ENCODE peak calls at places on chromosomes 6 and 20, in ten cellular contexts. B is A549, U is adrenal gland, P is dorsolateral prefrontal cortex, O is right lobe of liver, J is cardiac muscle cell, X is brain microvascular endothelial cell, N is right atrium auricular region, F is GM23338, H is uterus. Y is an unnamed sample.

GRCh38 chr6:32816746-32817204 is at the start of gene HLA-DOB:
- DNase-seq in H (no peak), B (peak), F (peak), N (no peak), J (peak), P (no peak), O (no peak), U (no peak), X (no peak), Y (no peak)

GRCh38 chr20:25257130-25257529 is 9.2 kb downstream of the PYGB start:
- DNase-seq in U (peak), B (no peak), F (no peak), N (peak), O (no peak), X (no peak), H (no peak), P (no peak), J (no peak), Y (no peak)

GRCh38 chr6:24323632-24324337 is 34.1 kb downstream of the DCDC2 start:
- DNase-seq in F (no peak), U (no peak), J (no peak), O (no peak), N (no peak), B (no peak), X (no peak), H (no peak), P (no peak), Y (no peak)

GRCh38 chr6:89727501-89727900 is 89.0 kb upstream of the LYRM2 start:
- DNase-seq in H (no peak), F (no peak), P (no peak), U (no peak), B (no peak), J (no peak), N (no peak), X (no peak), O (no peak), Y (no peak)

GRCh38 chr6:56708810-56709597 is 66.3 kb upstream of the DST start:
- DNase-seq in N (no peak), H (no peak), B (peak), F (peak), U (no peak), O (no peak), X (no peak), P (no peak), J (peak), Y (no peak)

GRCh38 chr20:31551581-31552081 is 37.4 kb downstream of the HM13 start:
- DNase-seq in F (no peak), O (no peak), J (no peak), N (no peak), B (no peak), X (no peak), P (no peak), U (no peak), H (no peak), Y (no peak)

GRCh38 chr6:12483712-12484111 is 193.6 kb downstream of the EDN1 start:
- DNase-seq in U (peak), J (no peak), P (no peak), X (peak), F (no peak), N (no peak), O (no peak), H (no peak), B (peak), Y (no peak)

GRCh38 chr6:13454286-13455221 is 32.8 kb downstream of the GFOD1 start:
- DNase-seq in N (peak), F (no peak), X (peak), P (peak), U (peak), O (peak), B (no peak), J (no peak), H (peak), Y (no peak)

GRCh38 chr20:32484221-32485125 is 100.7 kb downstream of the NOL4L start:
- DNase-seq in X (no peak), H (peak), U (peak), O (peak), N (no peak), B (peak), J (peak), F (peak), P (peak), Y (peak)

GRCh38 chr20:61934716-61935530 is 130.8 kb downstream of the TAF4 start:
- DNase-seq in F (no peak), U (peak), O (no peak), H (no peak), N (no peak), P (peak), X (no peak), B (no peak), J (no peak), Y (no peak)

GRCh38 chr6:162377735-162378134 is 349.8 kb downstream of the PRKN start:
- DNase-seq in F (no peak), X (no peak), J (no peak), H (no peak), P (no peak), O (no peak), N (no peak), U (no peak), B (no peak), Y (no peak)

GRCh38 chr6:42441059-42441471 is 10.7 kb downstream of the TRERF1 start:
- DNase-seq in X (peak), J (no peak), O (no peak), B (no peak), H (peak), N (no peak), F (no peak), U (peak), P (no peak), Y (no peak)

GRCh38 chr20:55291251-55291650 is 714.1 kb downstream of the CBLN4 start:
- DNase-seq in P (no peak), B (no peak), N (no peak), J (no peak), F (no peak), O (no peak), X (no peak), H (no peak), U (no peak), Y (no peak)

GRCh38 chr20:408843-409696 is 971 bp downstream of the RBCK1 start:
- DNase-seq in U (no peak), P (no peak), O (no peak), N (no peak), F (no peak), B (no peak), J (no peak), H (no peak), X (no peak), Y (no peak)

GRCh38 chr6:145815875-145816274 is 1.3 kb upstream of the FBXO30 start:
- DNase-seq in J (no peak), H (no peak), B (no peak), P (no peak), X (no peak), O (peak), U (no peak), F (no peak), N (no peak), Y (no peak)

GRCh38 chr6:130981409-130981808 is 81.6 kb downstream of the EPB41L2 start:
- DNase-seq in N (no peak), J (no peak), U (no peak), H (peak), F (no peak), O (no peak), X (no peak), P (no peak), B (no peak), Y (no peak)

GRCh38 chr6:37819802-37820712 is 530 bp downstream of the ZFAND3 start:
- DNase-seq in H (peak), U (peak), B (peak), O (peak), N (peak), J (peak), F (peak), P (peak), X (peak), Y (peak)

GRCh38 chr6:155340464-155341129 is 26.3 kb upstream of the TFB1M start:
- DNase-seq in O (no peak), H (no peak), P (no peak), J (no peak), B (peak), N (no peak), U (no peak), F (peak), X (peak), Y (no peak)

GRCh38 chr20:40686434-40686882 is 2.6 kb downstream of the MAFB start:
- DNase-seq in H (no peak), O (peak), N (no peak), J (no peak), P (no peak), U (no peak), B (no peak), F (peak), X (no peak), Y (no peak)
- H3K4me3 ChIP-seq in H (peak), O (peak), N (peak), J (peak), P (peak), U (no peak), B (no peak), F (peak), X (no peak), Y (peak)

GRCh38 chr6:150647051-150647450 is 47.4 kb downstream of the PLEKHG1 start:
- DNase-seq in X (no peak), N (no peak), J (no peak), U (no peak), O (no peak), B (no peak), H (no peak), P (no peak), F (no peak), Y (no peak)
- H3K27ac ChIP-seq in X (no peak), N (no peak), J (no peak), U (no peak), O (no peak), B (no peak), H (no peak), P (no peak), F (no peak), Y (no peak)

DNA sequence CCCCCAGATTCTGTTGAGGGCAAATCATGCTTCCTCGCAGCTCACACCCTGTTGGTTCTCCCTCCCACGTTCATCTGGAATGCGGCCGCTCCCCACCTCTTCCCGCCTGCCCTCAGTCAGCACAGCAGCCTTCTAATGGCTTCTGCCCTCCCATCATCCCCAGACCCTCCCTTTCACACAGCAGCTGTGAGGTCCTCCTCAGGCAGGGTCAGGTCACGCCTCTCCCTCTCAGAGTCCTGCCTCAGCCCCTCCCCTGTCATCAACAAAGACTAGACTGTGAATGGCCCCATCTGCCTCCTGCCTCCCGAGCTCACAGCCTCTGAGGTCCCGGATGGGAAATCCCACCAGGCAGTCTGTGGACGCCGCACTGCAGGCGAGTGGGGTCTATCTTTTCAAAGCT is 7.9 kb upstream of the BHLHE23 start:
- DNase-seq in U (no peak), O (no peak), B (no peak), F (peak), X (no peak), N (no peak), J (no peak), P (no peak), H (no peak), Y (no peak)
- H3K4me3 ChIP-seq in U (no peak), O (no peak), B (no peak), F (peak), X (no peak), N (no peak), J (no peak), P (no peak), H (no peak), Y (no peak)

DNA sequence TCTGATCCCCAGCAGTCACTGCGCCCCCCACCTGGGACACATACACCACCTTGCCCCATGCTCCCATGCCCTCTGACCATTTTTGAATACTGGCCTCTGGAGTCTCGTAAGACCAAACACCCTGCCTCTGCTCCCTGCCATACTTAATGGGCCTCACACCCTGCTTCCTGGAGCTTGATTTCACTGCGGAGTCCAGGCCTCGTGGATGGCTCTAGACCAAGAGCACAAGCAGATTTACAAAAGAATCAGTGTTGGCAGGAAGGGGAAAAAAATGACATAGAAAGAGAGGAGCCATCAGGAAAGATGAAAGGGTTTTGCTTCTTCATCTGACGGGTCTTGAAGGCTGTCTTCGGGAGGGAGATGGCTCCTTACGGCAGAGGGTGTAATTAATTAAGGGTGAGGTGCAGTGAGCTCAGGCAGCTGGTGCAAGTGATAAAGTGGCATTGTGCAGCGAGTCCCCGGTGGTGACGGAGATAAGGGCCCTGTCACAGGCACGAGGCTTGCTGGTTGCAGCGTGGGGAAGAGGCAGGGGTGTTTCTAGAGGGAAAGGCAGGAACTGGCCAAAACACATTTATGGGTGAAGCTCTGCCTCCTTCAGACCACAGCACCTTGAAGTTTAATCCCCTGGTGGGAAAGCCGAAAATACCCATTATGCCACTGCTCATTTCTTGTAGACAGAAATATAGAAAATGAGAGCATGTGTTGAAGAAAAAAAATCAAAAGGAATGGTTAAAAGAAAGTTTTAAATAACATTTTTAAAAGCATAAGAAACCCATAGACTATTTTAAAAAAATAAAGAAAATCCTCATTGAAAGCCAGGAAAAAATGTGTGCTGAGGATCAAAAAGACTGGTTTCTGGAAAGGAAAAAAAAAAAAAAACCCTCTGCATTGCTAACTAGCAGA is 128.6 kb upstream of the LRFN2 start:
- DNase-seq in X (no peak), B (no peak), N (no peak), O (no peak), H (no peak), P (no peak), J (peak), F (no peak), U (no peak), Y (no peak)
- H3K27ac ChIP-seq in X (no peak), B (no peak), N (peak), O (peak), H (no peak), P (no peak), J (no peak), F (no peak), U (no peak), Y (no peak)

DNA sequence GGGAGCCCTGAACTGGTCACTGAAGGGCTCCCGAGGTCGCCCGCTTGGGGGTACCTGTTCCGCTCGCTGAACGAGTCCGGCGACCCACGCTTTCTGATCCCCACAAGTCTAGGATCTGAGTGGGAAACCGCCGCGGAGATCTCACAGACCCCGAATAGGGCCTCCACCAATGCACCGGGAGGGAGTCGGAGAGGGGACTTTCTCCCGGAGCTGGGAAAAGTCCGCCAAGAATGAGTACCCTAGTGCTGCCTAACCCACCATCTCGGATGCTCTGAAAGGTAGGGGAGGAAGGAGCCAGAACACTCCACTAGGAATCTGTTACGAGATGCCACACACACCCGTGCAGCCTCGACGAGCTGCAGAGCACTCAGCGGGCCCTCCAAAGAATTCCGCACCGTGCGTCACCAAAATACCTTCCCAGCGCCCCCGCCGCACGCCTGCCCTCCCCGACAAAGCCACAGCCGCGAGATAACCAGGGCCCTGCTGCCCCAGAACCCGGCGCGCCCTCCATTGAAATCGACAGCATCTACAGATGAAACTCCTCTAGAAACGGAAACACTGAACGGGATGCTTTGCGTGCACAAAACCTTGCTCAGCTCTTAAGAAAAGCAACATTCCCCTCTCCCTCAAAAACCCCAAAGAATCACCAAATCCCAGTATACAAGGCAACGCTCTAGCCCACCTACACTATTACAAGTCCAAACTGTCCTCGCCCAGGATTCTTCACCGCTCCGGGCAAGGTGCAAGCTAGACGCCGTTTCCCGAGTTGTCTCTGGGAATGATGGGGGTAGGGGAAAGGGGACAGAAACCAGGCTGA is 686 bp downstream of the COL12A1 start:
- DNase-seq in H (peak), P (no peak), B (peak), J (peak), O (no peak), F (peak), N (no peak), U (no peak), X (peak), Y (no peak)
- H3K4me3 ChIP-seq in H (peak), P (peak), B (peak), J (peak), O (peak), F (peak), N (peak), U (no peak), X (peak), Y (peak)

DNA sequence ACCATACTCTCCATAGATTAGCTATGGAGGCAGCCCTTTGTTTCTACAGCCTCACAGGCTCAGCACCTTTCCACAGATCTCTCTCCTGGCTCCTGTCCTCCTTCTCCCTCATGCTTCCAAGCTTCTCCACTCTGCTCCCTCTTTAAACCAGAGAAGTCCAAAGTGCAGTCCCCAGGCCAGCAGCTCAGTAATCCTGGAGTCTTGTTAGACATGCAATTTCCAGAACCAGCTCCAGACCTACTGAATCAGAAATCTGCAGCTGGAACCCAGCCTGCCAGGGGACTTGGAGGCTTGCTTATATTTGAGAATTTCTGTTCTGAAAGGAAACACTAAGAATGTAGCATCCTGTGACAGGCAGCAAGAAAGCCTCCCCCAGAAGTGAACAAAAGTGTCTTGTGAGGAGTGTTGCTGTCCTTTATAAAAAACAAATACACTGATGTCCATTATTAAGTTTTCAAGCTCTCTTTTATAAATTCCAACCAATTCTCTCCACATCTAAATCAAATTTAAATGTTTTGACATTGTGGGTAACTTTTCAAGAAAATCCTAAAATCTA is 438.1 kb downstream of the BCKDHB start:
- DNase-seq in H (no peak), J (no peak), F (no peak), U (no peak), X (no peak), N (no peak), O (no peak), B (no peak), P (no peak), Y (no peak)
- H3K27ac ChIP-seq in H (no peak), J (no peak), F (no peak), U (no peak), X (peak), N (no peak), O (no peak), B (no peak), P (no peak), Y (no peak)